ENCODE peak calls at places on chromosome 21, in seven cellular contexts. Z, F, P, V, I, J and S are unnamed samples.

GRCh38 chr21:33339938-33340337 is 15.2 kb downstream of the IFNAR1 start:
- DNase-seq in V (peak; percentile 17), J (no peak), Z (no peak), F (no peak), P (no peak), I (no peak), S (no peak)

GRCh38 chr21:32886339-32886738 is 114.8 kb upstream of the PAXBP1 start:
- DNase-seq in Z (no peak), F (no peak), V (no peak), J (no peak), P (no peak), I (no peak), S (no peak)

GRCh38 chr21:15894596-15894995 is 164.8 kb downstream of the USP25 start:
- DNase-seq in Z (no peak), V (peak; percentile 56), F (no peak), J (no peak), I (no peak), P (no peak), S (no peak)

GRCh38 chr21:46055863-46056281 is 42.0 kb upstream of the COL6A2 start:
- DNase-seq in V (peak; percentile 71), F (no peak), Z (no peak), P (no peak), I (no peak), J (peak; percentile 83), S (no peak)

GRCh38 chr21:44914176-44914874 is 6.4 kb downstream of the ITGB2 start:
- DNase-seq in J (no peak), V (no peak), I (no peak), F (no peak), P (no peak), Z (peak; percentile 69), S (peak; percentile 11)

GRCh38 chr21:45737485-45738166 is 94.1 kb downstream of the PCBP3 start:
- DNase-seq in I (no peak), J (no peak), Z (no peak), V (no peak), F (no peak), P (no peak), S (no peak)

GRCh38 chr21:33732038-33732437 is 89.7 kb downstream of the ITSN1 start:
- DNase-seq in I (no peak), Z (no peak), V (no peak), P (no peak), F (no peak), J (no peak), S (no peak)

GRCh38 chr21:36385909-36386642 is 884 bp downstream of the CHAF1B start:
- DNase-seq in I (no peak), Z (no peak), F (no peak), P (no peak), J (peak; percentile 64), V (peak; percentile 20), S (no peak)

GRCh38 chr21:34603002-34603709 is 11.8 kb downstream of the RCAN1 start:
- DNase-seq in I (peak; percentile 79), V (peak; percentile 79), F (peak; percentile 88), Z (peak; percentile 57), J (peak; percentile 91), P (peak; percentile 36), S (peak; percentile 88)

GRCh38 chr21:22374218-22374969 is 1376.2 kb downstream of the NCAM2 start:
- DNase-seq in I (no peak), V (no peak), J (no peak), F (peak; percentile 27), P (no peak), Z (no peak), S (no peak)

GRCh38 chr21:14383596-14384210 is 757 bp upstream of the HSPA13 start:
- DNase-seq in I (no peak), P (peak; percentile 10), Z (peak; percentile 44), J (no peak), V (peak; percentile 54), F (no peak), S (no peak)

GRCh38 chr21:36321325-36322082 is 1.5 kb downstream of the MORC3 start:
- DNase-seq in Z (peak; percentile 38), P (no peak), F (no peak), J (no peak), V (peak; percentile 41), I (peak; percentile 9), S (peak; percentile 32)

GRCh38 chr21:36200089-36200561 is 43.5 kb downstream of the DOP1B start:
- DNase-seq in I (no peak), Z (no peak), J (no peak), F (no peak), V (no peak), P (no peak), S (no peak)

GRCh38 chr21:46119565-46120271 is 21.8 kb downstream of the COL6A2 start:
- DNase-seq in F (peak; percentile 3), Z (no peak), I (no peak), V (no peak), J (peak; percentile 58), P (no peak), S (peak; percentile 10)

GRCh38 chr21:33403786-33404571 is 766 bp downstream of the IFNGR2 start:
- DNase-seq in I (peak; percentile 52), F (peak; percentile 49), J (peak; percentile 84), P (no peak), Z (peak; percentile 72), V (peak; percentile 48), S (peak; percentile 72)

GRCh38 chr21:45981641-45982255 is at the start of gene COL6A1:
- DNase-seq in F (peak; percentile 58), V (no peak), I (peak; percentile 60), P (no peak), Z (no peak), J (peak; percentile 83), S (peak; percentile 85)

GRCh38 chr21:46295996-46296752 is 10.0 kb downstream of the YBEY start:
- DNase-seq in J (peak; percentile 80), F (no peak), P (peak; percentile 95), I (peak; percentile 22), V (peak; percentile 76), Z (peak; percentile 71), S (no peak)

GRCh38 chr21:35195232-35195631 is 146.1 kb upstream of the RUNX1 start:
- DNase-seq in F (no peak), J (no peak), Z (no peak), P (no peak), V (no peak), I (no peak), S (no peak)

GRCh38 chr21:38346286-38346685 is 89.5 kb downstream of the KCNJ15 start:
- DNase-seq in V (no peak), F (no peak), J (peak; percentile 52), P (no peak), Z (no peak), I (no peak), S (no peak)

GRCh38 chr21:36706951-36707762 is 8.2 kb downstream of the SIM2 start:
- DNase-seq in P (no peak), I (no peak), F (no peak), V (peak; percentile 34), Z (no peak), J (peak; percentile 46), S (peak; percentile 62)

GRCh38 chr21:45117314-45117713 is 42.9 kb downstream of the ADARB1 start:
- DNase-seq in P (no peak), I (no peak), V (no peak), J (no peak), F (no peak), Z (no peak), S (no peak)

GRCh38 chr21:17819878-17820232 is 699 bp upstream of the C21orf91 start:
- DNase-seq in Z (peak; percentile 87), I (no peak), V (no peak), P (peak; percentile 41), J (peak; percentile 69), F (no peak), S (peak; percentile 19)

GRCh38 chr21:45209685-45210284 is 77.9 kb downstream of the POFUT2 start:
- DNase-seq in I (no peak), V (no peak), P (no peak), Z (no peak), J (peak; percentile 64), F (no peak), S (no peak)

GRCh38 chr21:21612446-21612845 is 614.2 kb downstream of the NCAM2 start:
- DNase-seq in F (no peak), V (peak; percentile 97), I (no peak), P (peak; percentile 40), Z (no peak), J (no peak), S (no peak)

GRCh38 chr21:19981938-19982337 is 1016.3 kb upstream of the NCAM2 start:
- DNase-seq in Z (no peak), J (no peak), V (no peak), P (no peak), F (no peak), I (no peak), S (no peak)
- TF ChIP-seq CTCF in Z (no peak), J (no peak), V (no peak), P (no peak), F (no peak), I (peak; percentile 33), S (no peak)

GRCh38 chr21:39676054-39676771 is 63.5 kb downstream of the B3GALT5 start:
- DNase-seq in V (no peak), P (no peak), F (no peak), J (no peak), I (no peak), Z (no peak), S (no peak)
- TF ChIP-seq CTCF in V (no peak), P (no peak), F (no peak), J (no peak), I (no peak), Z (no peak), S (no peak)

GRCh38 chr21:25963186-25963585 is 207.4 kb downstream of the APP start:
- DNase-seq in J (no peak), V (peak; percentile 36), Z (no peak), P (no peak), I (no peak), F (no peak), S (no peak)
- TF ChIP-seq CTCF in J (no peak), V (no peak), Z (no peak), P (no peak), I (no peak), F (no peak), S (no peak)

DNA sequence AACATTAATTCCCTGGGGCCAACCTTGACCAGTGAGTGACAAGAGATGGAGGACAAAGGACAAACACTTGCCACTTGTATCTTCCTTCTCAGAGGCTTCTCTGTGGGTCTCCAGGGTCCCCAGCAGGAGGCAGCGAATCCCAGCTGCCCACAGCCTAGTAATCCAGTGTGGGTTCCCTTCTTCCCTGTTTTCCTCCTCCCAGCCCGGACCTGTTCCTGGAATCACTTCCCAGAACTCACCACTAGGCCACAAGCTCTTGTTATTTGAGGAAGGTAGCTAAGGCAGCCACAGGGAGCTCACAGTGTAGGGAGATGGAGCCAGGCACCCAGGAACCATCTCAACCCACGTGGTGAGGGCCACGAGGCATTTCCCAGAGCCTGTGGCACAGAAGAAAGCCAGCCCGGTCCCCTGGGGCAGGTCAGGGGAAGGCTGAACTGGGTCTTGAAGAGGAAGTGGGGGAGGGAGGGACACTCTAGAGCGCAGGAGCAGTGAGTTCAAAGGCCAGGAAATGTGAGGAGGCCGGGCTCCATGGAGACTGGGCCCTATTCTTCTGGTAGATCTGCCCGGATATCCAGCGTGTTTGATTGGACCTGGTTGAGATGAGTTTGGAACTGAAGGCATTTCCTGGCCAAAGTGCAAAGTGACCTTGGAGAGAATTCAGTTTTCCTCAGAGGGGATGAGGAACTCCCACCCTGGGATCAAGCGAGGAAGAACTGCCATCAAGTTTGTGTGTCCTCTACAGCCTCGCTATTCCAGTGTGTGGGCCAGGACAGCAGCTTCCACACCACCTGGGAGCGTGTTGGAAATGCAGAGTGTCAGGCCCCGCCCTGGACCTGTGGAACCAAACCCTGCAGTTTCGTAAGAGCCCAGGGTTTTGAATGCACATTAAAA is 20.3 kb upstream of the C2CD2 start:
- DNase-seq in J (no peak), I (no peak), V (no peak), F (no peak), P (no peak), Z (peak; percentile 76), S (no peak)
- TF ChIP-seq CTCF in J (no peak), I (peak; percentile 33), V (no peak), F (no peak), P (peak; percentile 28), Z (peak; percentile 56), S (no peak)